ENCODE peak calls at places on chromosomes 4 and X, in eight cellular contexts. P is fibroblast of pulmonary artery, D is mucosa of descending colon, Q is gastrocnemius medialis, E is psoas muscle, F is GM23248, H is adipocyte, X is heart left ventricle. O is an unnamed sample.

GRCh38 chrX:87728459-87728858 is 210.9 kb downstream of the KLHL4 start:
- DNase-seq in P (no peak), D (no peak), Q (no peak), E (no peak), F (no peak), H (no peak), X (no peak), O (no peak)

GRCh38 chr4:158835456-158836369 is 66.9 kb downstream of the FNIP2 start:
- DNase-seq in P (no peak), D (no peak), Q (peak), E (no peak), F (no peak), H (no peak), X (no peak), O (no peak)

GRCh38 chr4:37631551-37631950 is 54.6 kb downstream of the RELL1 start:
- DNase-seq in P (peak), D (no peak), Q (no peak), E (no peak), F (peak), H (peak), X (no peak), O (peak)

GRCh38 chr4:79341893-79342653 is 16.2 kb upstream of the NAA11 start:
- DNase-seq in P (no peak), D (no peak), Q (no peak), E (no peak), F (no peak), H (no peak), X (no peak), O (no peak)

GRCh38 chr4:57553695-57554094 is 443.5 kb upstream of the IGFBP7 start:
- DNase-seq in P (no peak), D (no peak), Q (no peak), E (no peak), F (no peak), H (no peak), X (no peak), O (no peak)

GRCh38 chr4:164503874-164504273 is 250.1 kb upstream of the SMIM31 start:
- DNase-seq in P (no peak), D (no peak), Q (no peak), E (no peak), F (no peak), H (no peak), X (no peak), O (no peak)

GRCh38 chr4:2929469-2929868 is 33.7 kb downstream of the NOP14 start:
- DNase-seq in P (no peak), D (peak), Q (no peak), E (no peak), F (no peak), H (no peak), X (no peak), O (no peak)

GRCh38 chrX:55489315-55490009 is at the start of gene USP51:
- DNase-seq in P (peak), D (peak), Q (peak), E (peak), F (peak), H (peak), X (peak), O (peak)

GRCh38 chrX:30888526-30889146 is 418 bp downstream of the TAB3 start:
- DNase-seq in P (no peak), D (no peak), Q (no peak), E (peak), F (peak), H (peak), X (no peak), O (peak)

GRCh38 chrX:38860106-38861013 is 59.1 kb downstream of the MID1IP1 start:
- DNase-seq in P (no peak), D (no peak), Q (no peak), E (no peak), F (no peak), H (no peak), X (no peak), O (no peak)

GRCh38 chr4:127203561-127204260 is 429.0 kb upstream of the INTU start:
- DNase-seq in P (peak), D (no peak), Q (no peak), E (no peak), F (peak), H (peak), X (no peak), O (peak)

GRCh38 chr4:5399790-5400421 is 308.5 kb downstream of the EVC2 start:
- DNase-seq in P (peak), D (no peak), Q (no peak), E (no peak), F (peak), H (peak), X (no peak), O (peak)

GRCh38 chr4:176883108-176883550 is 90.4 kb upstream of the VEGFC start:
- DNase-seq in P (peak), D (no peak), Q (no peak), E (no peak), F (peak), H (peak), X (no peak), O (no peak)

GRCh38 chr4:7295917-7296660 is 103.8 kb downstream of the SORCS2 start:
- DNase-seq in P (peak), D (peak), Q (no peak), E (peak), F (peak), H (peak), X (no peak), O (peak)

GRCh38 chr4:133801858-133802257 is 399.7 kb downstream of the PABPC4L start:
- DNase-seq in P (no peak), D (no peak), Q (no peak), E (no peak), F (no peak), H (peak), X (no peak), O (no peak)

GRCh38 chrX:15471016-15471415 is 22.1 kb downstream of the PIR start:
- DNase-seq in P (peak), D (peak), Q (peak), E (peak), F (peak), H (peak), X (peak), O (peak)

GRCh38 chrX:134480061-134480460 is 20.1 kb downstream of the HPRT1 start:
- DNase-seq in P (peak), D (no peak), Q (no peak), E (no peak), F (peak), H (peak), X (no peak), O (peak)

GRCh38 chrX:150767475-150768131 is 74.4 kb downstream of the MTMR1 start:
- DNase-seq in P (peak), D (no peak), Q (no peak), E (no peak), F (peak), H (peak), X (no peak), O (peak)

GRCh38 chr4:59695355-59696053 is 1504.6 kb upstream of the ADGRL3 start:
- DNase-seq in P (no peak), D (no peak), Q (no peak), E (no peak), F (no peak), H (no peak), X (no peak), O (no peak)

GRCh38 chr4:103372002-103372558 is 173.9 kb upstream of the CENPE start:
- DNase-seq in P (peak), D (no peak), Q (no peak), E (no peak), F (peak), H (no peak), X (no peak), O (no peak)

GRCh38 chr4:168881754-168882153 is 128.3 kb downstream of the CBR4 start:
- DNase-seq in P (no peak), D (no peak), Q (no peak), E (no peak), F (peak), H (no peak), X (no peak), O (no peak)

GRCh38 chr4:150283689-150284088 is 205.4 kb downstream of the DCLK2 start:
- DNase-seq in P (peak), D (no peak), Q (no peak), E (no peak), F (peak), H (peak), X (no peak), O (peak)

GRCh38 chr4:156824451-156825060 is 147.0 kb downstream of the PDGFC start:
- DNase-seq in P (no peak), D (no peak), Q (no peak), E (no peak), F (no peak), H (no peak), X (no peak), O (no peak)

GRCh38 chr4:119028296-119028695 is 107.3 kb upstream of the MYOZ2 start:
- DNase-seq in P (no peak), D (no peak), Q (no peak), E (no peak), F (peak), H (no peak), X (no peak), O (no peak)
- H3K4me3 ChIP-seq in P (no peak), D (no peak), Q (peak), E (peak), F (no peak), H (peak), X (no peak), O (peak)

DNA sequence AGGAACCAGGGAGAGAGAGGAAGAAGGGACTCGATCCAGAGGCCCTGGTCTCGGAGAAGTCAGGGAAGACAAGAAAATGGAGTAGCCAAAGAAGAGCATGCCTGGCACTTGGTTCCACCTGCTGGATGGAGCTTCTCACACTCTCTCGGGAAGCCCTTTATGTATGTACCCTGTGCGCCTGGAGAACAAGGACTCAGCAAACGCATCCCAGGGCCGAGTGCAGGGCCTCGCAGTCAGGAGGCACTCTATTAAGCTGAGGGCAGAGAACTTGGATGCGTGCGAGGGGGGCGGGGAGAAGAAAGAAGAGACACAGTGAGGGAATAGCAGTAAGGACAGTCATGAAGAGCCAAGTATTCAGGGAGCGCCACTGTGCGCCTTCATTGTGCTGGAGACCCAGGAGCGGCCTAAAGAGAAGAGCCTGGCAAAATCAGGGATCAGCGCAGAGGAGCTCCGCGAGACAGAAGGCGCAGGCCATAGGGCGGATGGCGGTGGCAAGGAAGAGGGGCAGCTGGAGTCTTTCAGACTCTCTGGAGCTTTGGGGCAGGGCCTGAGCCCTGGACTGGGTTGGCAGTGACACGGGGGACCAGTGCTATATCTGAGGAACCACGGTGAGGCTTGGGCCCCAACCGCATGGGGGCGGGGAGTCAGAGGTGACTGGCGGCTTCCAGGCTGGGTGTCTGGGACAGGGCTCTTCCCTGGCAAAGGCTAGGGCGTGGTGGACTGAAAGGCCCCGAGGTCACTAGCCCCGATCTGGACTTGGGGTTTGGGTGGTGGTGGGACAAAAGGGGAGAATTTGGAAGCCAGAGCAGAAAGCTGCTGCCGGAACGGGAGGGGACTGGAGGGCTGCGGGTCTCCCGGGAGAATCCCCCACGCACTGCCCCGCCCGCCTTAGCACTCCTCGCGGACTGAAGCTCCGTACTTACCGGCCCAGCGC is 1.9 kb upstream of the SEPTIN6 start:
- DNase-seq in P (no peak), D (no peak), Q (no peak), E (no peak), F (no peak), H (no peak), X (no peak), O (no peak)
- H3K4me3 ChIP-seq in P (no peak), D (no peak), Q (no peak), E (no peak), F (no peak), H (no peak), X (no peak), O (no peak)

GRCh38 chr4:75005727-75006126 is 72.8 kb downstream of the PARM1 start:
- DNase-seq in P (no peak), D (no peak), Q (no peak), E (no peak), F (no peak), H (no peak), X (no peak), O (no peak)
- H3K4me3 ChIP-seq in P (no peak), D (no peak), Q (no peak), E (no peak), F (no peak), H (no peak), X (no peak), O (no peak)

GRCh38 chrX:2708601-2709200 is 17.6 kb downstream of the CD99 start:
- DNase-seq in P (no peak), D (no peak), Q (no peak), E (no peak), F (no peak), H (no peak), X (no peak), O (no peak)

GRCh38 chrX:2705036-2705435 is 13.9 kb downstream of the CD99 start:
- DNase-seq in P (peak), D (no peak), Q (peak), E (no peak), F (peak), H (no peak), X (peak), O (peak)

GRCh38 chrX:2708016-2708415 is 16.9 kb downstream of the CD99 start:
- DNase-seq in P (no peak), D (no peak), Q (no peak), E (no peak), F (peak), H (no peak), X (no peak), O (peak)

GRCh38 chrX:2705461-2705860 is 14.4 kb downstream of the CD99 start:
- DNase-seq in P (no peak), D (no peak), Q (peak), E (no peak), F (peak), H (no peak), X (no peak), O (no peak)

GRCh38 chrX:2707334-2707760 is 16.3 kb downstream of the CD99 start:
- DNase-seq in P (peak), D (peak), Q (peak), E (peak), F (peak), H (peak), X (peak), O (peak)
- H3K4me3 ChIP-seq in P (no peak), D (no peak), Q (no peak), E (no peak), F (peak), H (peak), X (no peak), O (no peak)

DNA sequence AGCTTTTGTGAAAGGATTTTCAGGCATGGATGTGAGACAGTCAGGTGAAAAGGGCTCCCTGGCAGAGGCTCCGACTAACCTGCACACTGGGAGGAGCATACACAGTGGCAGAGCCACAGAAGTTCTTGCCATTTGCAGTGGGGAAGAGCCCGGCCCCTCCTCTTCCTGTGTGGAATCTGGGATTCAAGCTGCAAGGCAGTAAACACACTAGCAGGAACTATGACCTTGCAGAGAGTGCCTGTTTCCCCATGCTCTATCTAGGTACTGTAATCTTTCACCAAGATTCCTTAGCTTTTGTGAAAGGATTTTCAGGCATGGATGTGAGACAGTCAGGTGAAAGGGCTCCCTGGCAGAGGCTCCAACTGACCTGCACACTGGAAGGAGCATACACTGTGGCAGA is 19.8 kb upstream of the HEPH start:
- DNase-seq in P (no peak), D (no peak), Q (no peak), E (no peak), F (no peak), H (no peak), X (no peak), O (no peak)
- H3K4me3 ChIP-seq in P (no peak), D (no peak), Q (no peak), E (no peak), F (no peak), H (no peak), X (no peak), O (no peak)

DNA sequence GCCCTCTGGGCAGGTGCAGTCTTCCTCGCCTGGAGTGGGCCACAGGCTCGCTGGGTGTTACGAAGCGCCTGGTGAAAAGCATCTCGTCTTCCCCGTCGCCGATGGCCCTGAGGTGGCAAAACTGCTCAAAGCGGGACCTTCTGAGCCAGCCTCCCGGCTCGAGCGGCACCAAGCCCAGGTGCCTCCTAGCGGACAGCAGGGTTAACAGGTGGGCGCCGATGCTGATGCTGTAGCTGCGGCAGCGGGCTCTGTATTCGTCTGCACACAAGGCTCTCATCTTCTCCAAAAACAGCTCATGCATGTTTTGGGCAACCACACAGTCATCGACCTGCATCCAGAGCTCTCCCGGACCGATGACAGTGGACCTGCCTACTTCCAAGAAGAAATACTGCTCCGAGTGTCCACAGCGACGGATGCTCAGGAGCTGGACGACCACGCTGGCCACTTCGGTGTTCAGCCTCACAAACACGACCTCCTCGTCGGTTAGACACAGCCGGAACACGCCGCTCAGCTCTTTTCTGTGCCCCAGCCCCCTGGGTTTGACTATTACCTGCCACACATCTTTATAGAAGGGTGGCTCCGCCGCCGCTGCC is 1.2 kb downstream of the IRS4 start:
- DNase-seq in P (no peak), D (no peak), Q (no peak), E (no peak), F (no peak), H (no peak), X (no peak), O (no peak)
- H3K4me3 ChIP-seq in P (no peak), D (no peak), Q (no peak), E (peak), F (peak), H (peak), X (no peak), O (no peak)

GRCh38 chrX:13153796-13154195 is 109.4 kb upstream of the FAM9C start:
- DNase-seq in P (no peak), D (no peak), Q (no peak), E (peak), F (peak), H (no peak), X (no peak), O (peak)

GRCh38 chrX:13149702-13150101 is 105.3 kb upstream of the FAM9C start:
- DNase-seq in P (no peak), D (no peak), Q (no peak), E (no peak), F (peak), H (no peak), X (no peak), O (no peak)

GRCh38 chrX:13147758-13148157 is 103.3 kb upstream of the FAM9C start:
- DNase-seq in P (no peak), D (no peak), Q (no peak), E (no peak), F (no peak), H (no peak), X (no peak), O (no peak)

GRCh38 chrX:13152511-13152868 is 108.1 kb upstream of the FAM9C start:
- DNase-seq in P (no peak), D (no peak), Q (no peak), E (no peak), F (no peak), H (no peak), X (no peak), O (no peak)

GRCh38 chrX:13151806-13152510 is 107.5 kb upstream of the FAM9C start:
- DNase-seq in P (no peak), D (no peak), Q (no peak), E (no peak), F (peak), H (no peak), X (peak), O (peak)
- H3K4me3 ChIP-seq in P (no peak), D (no peak), Q (no peak), E (no peak), F (peak), H (peak), X (no peak), O (no peak)

GRCh38 chr4:170057851-170058250 is 31.7 kb upstream of the MFAP3L start:
- DNase-seq in P (no peak), D (no peak), Q (no peak), E (no peak), F (no peak), H (no peak), X (no peak), O (no peak)

GRCh38 chr4:170052919-170053318 is 26.7 kb upstream of the MFAP3L start:
- DNase-seq in P (no peak), D (no peak), Q (no peak), E (no peak), F (no peak), H (no peak), X (no peak), O (no peak)

DNA sequence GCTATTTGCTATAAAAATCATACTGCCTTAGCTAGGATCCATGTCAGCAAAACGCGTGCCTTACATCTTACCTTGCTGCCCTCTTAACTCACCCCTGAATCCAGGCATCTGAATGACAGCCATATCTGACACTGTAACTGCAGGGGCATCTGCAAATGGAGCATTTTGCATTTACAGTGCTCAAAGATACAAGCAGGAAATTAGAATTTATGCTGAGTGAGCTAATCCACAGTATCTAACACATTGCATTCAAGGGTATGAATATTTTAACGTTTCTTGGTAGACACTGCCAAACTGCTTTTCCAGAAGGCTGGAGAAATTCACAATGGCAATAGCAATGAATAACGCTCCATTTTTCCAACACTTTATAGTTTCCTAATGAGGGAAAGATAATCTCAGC is 31.0 kb downstream of the AADAT start:
- DNase-seq in P (no peak), D (no peak), Q (no peak), E (no peak), F (no peak), H (no peak), X (no peak), O (no peak)
- H3K4me3 ChIP-seq in P (no peak), D (no peak), Q (no peak), E (no peak), F (no peak), H (no peak), X (no peak), O (no peak)

GRCh38 chr4:124708517-124709300 is 3.8 kb downstream of the ANKRD50 start:
- DNase-seq in P (peak), D (no peak), Q (no peak), E (no peak), F (no peak), H (no peak), X (no peak), O (peak)
- H3K4me3 ChIP-seq in P (peak), D (no peak), Q (no peak), E (peak), F (peak), H (peak), X (no peak), O (no peak)

GRCh38 chrX:153884136-153885076 is 1.6 kb downstream of the L1CAM start:
- DNase-seq in P (no peak), D (no peak), Q (no peak), E (no peak), F (no peak), H (no peak), X (no peak), O (no peak)
- H3K4me3 ChIP-seq in P (no peak), D (no peak), Q (no peak), E (no peak), F (no peak), H (no peak), X (no peak), O (no peak)

O was measured in fibroblast of mammary gland.